ENCODE peak calls at places on chromosomes 6 and 20, in eight cellular contexts. R is cerebellar nuclear complex; E is left cardiac atrium; D is germinal center; C is cardiac fibroblast; B is choroid plexus epithelial cell; Q is stimulated activated naive B cell treated with anti-CD40 and anti-IgM and Interleukin-4, amounts not matched to agents 10 μg/mL and 1 μg/mL and 100 μg/mL, for 72 hours; V is nucleus accumbens. Z is an unnamed sample.
A peak's percentile ranks its signal among the peaks of the same experiment; 100 is the strongest.

GRCh38 chr6:11909696-11910132 is 102.4 kb upstream of the HIVEP1 start:
- DNase-seq in Q (no peak), B (peak; percentile 71), R (no peak), V (no peak), D (no peak), C (peak; percentile 87), E (no peak), Z (no peak)

GRCh38 chr6:36109092-36109491 is 21.2 kb upstream of the MAPK13 start:
- DNase-seq in V (no peak), D (peak; percentile 66), B (no peak), R (no peak), E (no peak), C (no peak), Q (peak; percentile 35), Z (no peak)

GRCh38 chr6:32945953-32946352 is 5.1 kb upstream of the HLA-DMB start:
- DNase-seq in C (no peak), E (no peak), V (no peak), B (no peak), D (no peak), R (no peak), Q (no peak), Z (no peak)

GRCh38 chr6:17957488-17957887 is 29.9 kb downstream of the KIF13A start:
- DNase-seq in B (peak; percentile 43), Q (peak; percentile 7), V (no peak), C (peak; percentile 61), R (no peak), D (no peak), E (no peak), Z (no peak)

GRCh38 chr6:80003841-80004198 is 629 bp upstream of the TTK start:
- DNase-seq in B (no peak), D (peak; percentile 4), C (no peak), V (no peak), R (no peak), E (no peak), Q (peak; percentile 12), Z (no peak)

GRCh38 chr6:6931047-6932025 is 176.4 kb upstream of the RREB1 start:
- DNase-seq in Q (no peak), R (no peak), D (no peak), E (no peak), V (no peak), C (no peak), B (no peak), Z (no peak)

GRCh38 chr6:149137594-149137993 is 179.9 kb upstream of the TAB2 start:
- DNase-seq in D (no peak), C (no peak), R (no peak), B (peak; percentile 52), Q (no peak), E (no peak), V (no peak), Z (no peak)

GRCh38 chr20:8633366-8633765 is 435.5 kb upstream of the PLCB4 start:
- DNase-seq in R (no peak), D (no peak), B (no peak), Q (no peak), C (peak; percentile 54), V (no peak), E (no peak), Z (no peak)

GRCh38 chr20:35699914-35700624 is 864 bp downstream of the ROMO1 start:
- DNase-seq in E (no peak), R (no peak), Q (no peak), C (no peak), V (no peak), B (peak; percentile 44), D (no peak), Z (no peak)

GRCh38 chr6:166903500-166903899 is 52.9 kb downstream of the RNASET2 start:
- DNase-seq in C (no peak), E (no peak), D (no peak), V (no peak), B (no peak), Q (no peak), R (no peak), Z (peak; percentile 45)

GRCh38 chr6:149897855-149898744 is at the start of gene RAET1E:
- DNase-seq in C (no peak), B (no peak), D (no peak), E (no peak), R (no peak), V (no peak), Q (no peak), Z (no peak)

GRCh38 chr6:27873101-27874030 is 38.8 kb downstream of the OR2B2 start:
- DNase-seq in Q (peak; percentile 89), D (peak; percentile 35), V (no peak), R (no peak), E (peak; percentile 47), B (peak; percentile 82), C (peak; percentile 90), Z (peak; percentile 84)

GRCh38 chr6:88867841-88868558 is 95.4 kb downstream of the RNGTT start:
- DNase-seq in R (no peak), D (no peak), E (no peak), Q (no peak), C (peak; percentile 82), V (no peak), B (peak; percentile 37), Z (no peak)

GRCh38 chr6:93317587-93317986 is 101.8 kb downstream of the EPHA7 start:
- DNase-seq in V (no peak), E (no peak), Q (no peak), B (no peak), D (no peak), C (no peak), R (no peak), Z (no peak)

GRCh38 chr6:91710356-91710755 is 1123.5 kb upstream of the MAP3K7 start:
- DNase-seq in E (no peak), D (no peak), B (no peak), C (no peak), R (no peak), V (no peak), Q (no peak), Z (no peak)

GRCh38 chr6:140073456-140073855 is 699.0 kb upstream of the CITED2 start:
- DNase-seq in E (no peak), R (no peak), D (no peak), B (peak; percentile 92), C (peak; percentile 92), V (no peak), Q (no peak), Z (no peak)

GRCh38 chr20:59751075-59751711 is 146.9 kb downstream of the PHACTR3 start:
- DNase-seq in C (peak; percentile 33), R (peak; percentile 51), Q (peak; percentile 17), D (peak; percentile 36), B (peak; percentile 33), E (peak; percentile 73), V (peak; percentile 74), Z (peak; percentile 56)

GRCh38 chr20:35000311-35000921 is 44.7 kb downstream of the MYH7B start:
- DNase-seq in V (no peak), C (no peak), E (no peak), Q (no peak), R (no peak), B (no peak), D (peak; percentile 77), Z (no peak)

GRCh38 chr6:37244430-37245310 is 12.9 kb upstream of the TBC1D22B start:
- DNase-seq in V (peak; percentile 7), C (peak; percentile 100), R (no peak), Q (no peak), E (peak; percentile 80), B (peak; percentile 100), D (no peak), Z (no peak)

GRCh38 chr6:157921685-157922367 is 59.8 kb upstream of the SYNJ2 start:
- DNase-seq in C (no peak), R (no peak), E (no peak), B (no peak), D (no peak), V (no peak), Q (no peak), Z (no peak)

GRCh38 chr6:158150701-158151100 is 17.4 kb downstream of the SERAC1 start:
- DNase-seq in D (no peak), R (no peak), V (no peak), C (peak; percentile 73), E (no peak), Q (no peak), B (peak; percentile 78), Z (no peak)

GRCh38 chr20:6122873-6123649 is at the start of gene FERMT1:
- DNase-seq in E (peak; percentile 65), Q (peak; percentile 53), C (peak; percentile 76), R (no peak), D (peak; percentile 20), B (peak; percentile 54), V (peak; percentile 19), Z (peak; percentile 90)

GRCh38 chr6:106377061-106377540 is 16.6 kb downstream of the CRYBG1 start:
- DNase-seq in C (peak; percentile 63), D (peak; percentile 9), V (no peak), E (no peak), R (no peak), Q (no peak), B (peak; percentile 11), Z (no peak)

GRCh38 chr20:58106143-58106750 is 122.2 kb downstream of the ANKRD60 start:
- DNase-seq in C (no peak), E (no peak), D (no peak), Q (no peak), R (no peak), B (no peak), V (no peak), Z (no peak)

GRCh38 chr6:63440594-63440993 is 120.8 kb upstream of the LGSN start:
- DNase-seq in D (no peak), V (no peak), B (no peak), R (no peak), Q (no peak), E (no peak), C (no peak), Z (no peak)

GRCh38 chr6:4607793-4608192 is 168.4 kb upstream of the CDYL start:
- DNase-seq in Q (no peak), R (no peak), B (peak; percentile 24), D (no peak), E (no peak), C (no peak), V (no peak), Z (no peak)

GRCh38 chr20:46826343-46826984 is 68.2 kb upstream of the EYA2 start:
- DNase-seq in Q (no peak), V (no peak), R (no peak), E (no peak), D (no peak), B (peak; percentile 23), C (peak; percentile 33), Z (no peak)

GRCh38 chr6:169702640-169703246 is 817 bp downstream of the C6orf120 start:
- DNase-seq in V (no peak), B (no peak), E (no peak), D (peak; percentile 40), C (peak; percentile 25), Q (peak; percentile 39), R (no peak), Z (peak; percentile 88)

GRCh38 chr20:62025394-62025793 is 40.3 kb downstream of the TAF4 start:
- DNase-seq in V (no peak), C (no peak), E (no peak), R (no peak), B (no peak), Q (no peak), D (no peak), Z (no peak)

Z was measured in upper lobe of left lung.